ENCODE peak calls at places on chromosomes 13 and 19, in four cellular contexts. One of them, this sample, is unnamed.

GRCh38 chr19:3071764-3072163 is 9.5 kb upstream of the TLE5 start:
- DNase-seq in HCT116: no peak
- DNase-seq in HepG2: no peak
- DNase-seq in K562: no peak
- DNase-seq in this sample: no peak

GRCh38 chr19:56837892-56838679 is 2.4 kb downstream of the PEG3 start:
- DNase-seq in K562: no peak
- DNase-seq in HCT116: no peak
- DNase-seq in HepG2: peak
- DNase-seq in this sample: no peak

GRCh38 chr19:29495971-29496441 is 29.8 kb upstream of the VSTM2B start:
- DNase-seq in HCT116: no peak
- DNase-seq in HepG2: no peak
- DNase-seq in K562: no peak
- DNase-seq in this sample: no peak

GRCh38 chr13:78881746-78882145 is 222.8 kb upstream of the OBI1 start:
- DNase-seq in HepG2: no peak
- DNase-seq in K562: no peak
- DNase-seq in HCT116: no peak
- DNase-seq in this sample: no peak

GRCh38 chr19:40613669-40614594 is 12.8 kb downstream of the LTBP4 start:
- DNase-seq in K562: peak
- DNase-seq in HepG2: no peak
- DNase-seq in HCT116: peak
- DNase-seq in this sample: no peak

GRCh38 chr13:114304346-114305034 is 9.8 kb upstream of the CHAMP1 start:
- DNase-seq in K562: no peak
- DNase-seq in HepG2: no peak
- DNase-seq in HCT116: no peak
- DNase-seq in this sample: no peak

GRCh38 chr19:45999653-46000121 is 4.4 kb downstream of the CCDC61 start:
- DNase-seq in K562: peak
- DNase-seq in HepG2: no peak
- DNase-seq in HCT116: no peak
- DNase-seq in this sample: no peak

GRCh38 chr19:18656337-18657086 is 19.7 kb downstream of the KLHL26 start:
- DNase-seq in K562: no peak
- DNase-seq in HepG2: no peak
- DNase-seq in HCT116: no peak
- DNase-seq in this sample: no peak

GRCh38 chr13:42041017-42041683 is 7.3 kb upstream of the DGKH start:
- DNase-seq in HepG2: no peak
- DNase-seq in HCT116: peak
- DNase-seq in K562: peak
- DNase-seq in this sample: no peak
- H3K27ac ChIP-seq in HepG2: no peak
- H3K27ac ChIP-seq in HCT116: peak
- H3K27ac ChIP-seq in K562: peak
- H3K27ac ChIP-seq in this sample: peak

GRCh38 chr19:41701401-41702075 is 6.9 kb upstream of the CEACAM5 start:
- DNase-seq in HCT116: no peak
- DNase-seq in HepG2: no peak
- DNase-seq in K562: peak
- DNase-seq in this sample: no peak
- TF ChIP-seq TCF7L2 in HCT116: no peak
- TF ChIP-seq TCF7L2 in HepG2: no peak
- TF ChIP-seq TCF7L2 in K562: no peak
- TF ChIP-seq TCF7L2 in this sample: no peak

GRCh38 chr19:16316506-16316882 is 8.1 kb upstream of the KLF2 start:
- DNase-seq in K562: no peak
- DNase-seq in HepG2: no peak
- DNase-seq in HCT116: no peak
- DNase-seq in this sample: no peak

GRCh38 chr19:16320987-16321386 is 3.6 kb upstream of the KLF2 start:
- DNase-seq in HepG2: no peak
- DNase-seq in HCT116: no peak
- DNase-seq in K562: no peak
- DNase-seq in this sample: no peak

GRCh38 chr19:16319466-16319865 is 5.2 kb upstream of the KLF2 start:
- DNase-seq in HepG2: no peak
- DNase-seq in K562: no peak
- DNase-seq in HCT116: no peak
- DNase-seq in this sample: no peak

DNA sequence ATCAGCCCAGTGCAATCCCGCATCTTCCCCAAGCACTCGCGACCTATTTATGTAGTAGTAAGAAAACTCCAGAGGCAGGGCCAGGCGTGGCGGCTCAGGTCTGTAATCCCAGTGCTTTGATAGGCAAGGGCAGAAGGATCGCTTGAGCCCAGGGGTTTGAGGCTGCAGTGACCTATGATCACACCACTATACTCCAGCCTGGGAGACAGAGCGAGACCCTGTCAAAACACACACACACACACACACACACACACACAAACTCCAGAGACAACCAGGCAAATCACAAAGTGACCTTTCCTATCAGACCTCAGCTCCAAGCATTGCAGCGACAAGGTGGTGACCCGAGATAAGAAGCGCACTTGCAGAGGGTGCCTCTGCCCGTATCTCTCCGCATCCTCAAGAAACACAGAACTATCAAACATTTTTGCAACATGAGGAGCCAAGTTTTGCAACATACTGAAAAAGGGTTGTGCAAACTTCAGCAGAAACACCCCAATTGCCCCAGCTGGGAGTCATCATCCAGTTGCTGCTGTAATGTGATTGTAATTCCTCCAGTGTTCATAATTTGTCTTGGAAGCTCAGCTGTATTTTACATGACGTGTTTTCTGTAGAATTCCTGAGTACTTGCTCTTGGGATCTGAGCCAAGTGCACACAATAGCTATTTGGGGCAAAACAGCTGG is 8.7 kb upstream of the KLF2 start:
- DNase-seq in K562: peak
- DNase-seq in HepG2: no peak
- DNase-seq in HCT116: no peak
- DNase-seq in this sample: no peak
- H3K27ac ChIP-seq in K562: no peak
- H3K27ac ChIP-seq in HepG2: no peak
- H3K27ac ChIP-seq in HCT116: no peak
- H3K27ac ChIP-seq in this sample: no peak

GRCh38 chr19:10575011-10575716 is 6.4 kb upstream of the CDKN2D start:
- DNase-seq in HepG2: no peak
- DNase-seq in HCT116: no peak
- DNase-seq in K562: no peak
- DNase-seq in this sample: no peak
- TF ChIP-seq TCF7L2 in HepG2: no peak
- TF ChIP-seq TCF7L2 in HCT116: no peak
- TF ChIP-seq TCF7L2 in K562: no peak
- TF ChIP-seq TCF7L2 in this sample: no peak

DNA sequence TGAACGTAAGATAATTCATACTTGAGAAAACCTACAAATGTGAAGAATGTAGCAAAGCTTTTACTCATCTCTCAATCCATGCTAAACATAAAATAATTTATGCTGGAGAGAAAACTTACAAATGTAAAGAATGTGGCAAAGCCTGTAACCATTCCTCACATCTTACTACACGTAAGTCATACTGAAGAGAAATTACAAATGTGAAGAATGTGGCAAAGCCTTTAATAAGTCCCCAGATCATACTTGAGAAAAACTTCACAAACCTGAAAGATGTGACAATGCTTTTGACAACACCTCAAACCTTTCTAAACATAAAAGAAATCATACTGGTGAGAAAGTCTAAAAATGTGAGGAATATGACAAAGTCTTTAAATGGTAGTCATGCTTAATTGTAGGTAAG is 89.4 kb downstream of the ZNF675 start:
- DNase-seq in HepG2: no peak
- DNase-seq in K562: no peak
- DNase-seq in HCT116: no peak
- DNase-seq in this sample: no peak
- H3K27ac ChIP-seq in HepG2: no peak
- H3K27ac ChIP-seq in K562: no peak
- H3K27ac ChIP-seq in HCT116: no peak
- H3K27ac ChIP-seq in this sample: no peak

DNA sequence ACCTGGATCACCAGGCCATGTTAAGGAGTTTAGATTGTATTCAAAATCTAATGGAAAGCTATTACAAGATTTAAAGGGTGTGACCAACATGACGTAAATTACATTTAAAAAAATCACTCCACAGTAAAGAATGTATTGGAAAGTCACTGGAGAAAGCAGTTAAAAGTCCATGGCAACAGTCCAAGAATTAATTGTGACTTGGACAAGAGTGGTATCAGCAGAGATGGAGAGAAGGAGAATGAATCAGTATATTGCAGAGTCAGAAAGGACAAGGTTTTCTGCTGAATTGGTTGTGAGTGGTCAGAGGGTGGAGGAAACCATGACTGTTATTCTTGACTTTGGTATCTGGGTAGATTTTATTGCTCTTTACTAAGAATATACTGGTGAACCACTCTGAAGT is 535.2 kb upstream of the SLITRK1 start:
- DNase-seq in K562: no peak
- DNase-seq in HepG2: no peak
- DNase-seq in HCT116: no peak
- DNase-seq in this sample: no peak
- TF ChIP-seq TCF7L2 in K562: no peak
- TF ChIP-seq TCF7L2 in HepG2: no peak
- TF ChIP-seq TCF7L2 in HCT116: no peak
- TF ChIP-seq TCF7L2 in this sample: no peak

GRCh38 chr19:47098608-47099007 is 15.0 kb downstream of the ZC3H4 start:
- DNase-seq in K562: no peak
- DNase-seq in HCT116: no peak
- DNase-seq in HepG2: no peak
- DNase-seq in this sample: no peak
- H3K27ac ChIP-seq in K562: no peak
- H3K27ac ChIP-seq in HCT116: no peak
- H3K27ac ChIP-seq in HepG2: no peak
- H3K27ac ChIP-seq in this sample: no peak

GRCh38 chr19:28428644-28429348 is 784.2 kb downstream of the UQCRFS1 start:
- DNase-seq in HepG2: no peak
- DNase-seq in K562: no peak
- DNase-seq in HCT116: no peak
- DNase-seq in this sample: no peak
- TF ChIP-seq TCF7L2 in HepG2: no peak
- TF ChIP-seq TCF7L2 in K562: no peak
- TF ChIP-seq TCF7L2 in HCT116: no peak
- TF ChIP-seq TCF7L2 in this sample: no peak

This sample was measured in Panc1.